ENCODE peak calls at places on chromosomes 7 and 10, in eight cellular contexts. Y is AG04449, S is GM04503, B is AG10803, N is progenitor cell of endocrine pancreas, M is PC-3, L is thoracic aorta, V is AG20443. U is an unnamed sample.
A peak's percentile ranks its signal among the peaks of the same experiment; 100 is the strongest.

GRCh38 chr10:90326498-90327267 is 531.2 kb downstream of the HTR7 start:
- DNase-seq in Y (peak; percentile 29), S (no peak), B (no peak), N (no peak), M (peak; percentile 32), L (no peak), V (no peak), U (peak; percentile 38)

GRCh38 chr10:49183596-49184542 is 4.3 kb downstream of the TMEM273 start:
- DNase-seq in Y (no peak), S (no peak), B (no peak), N (no peak), M (no peak), L (no peak), V (no peak), U (no peak)

GRCh38 chr10:132987671-132988571 is 45.6 kb upstream of the CFAP46 start:
- DNase-seq in Y (peak; percentile 79), S (peak; percentile 89), B (peak; percentile 97), N (no peak), M (no peak), L (peak; percentile 31), V (peak; percentile 95), U (peak; percentile 39)

GRCh38 chr10:121667948-121668335 is 69.7 kb upstream of the FGFR2 start:
- DNase-seq in Y (no peak), S (no peak), B (peak; percentile 13), N (no peak), M (no peak), L (no peak), V (no peak), U (no peak)

GRCh38 chr7:142908921-142909870 is 23.7 kb upstream of the TRPV6 start:
- DNase-seq in Y (no peak), S (no peak), B (peak; percentile 6), N (no peak), M (no peak), L (no peak), V (peak; percentile 36), U (no peak)

GRCh38 chr7:33472348-33473025 is 343.1 kb downstream of the BBS9 start:
- DNase-seq in Y (no peak), S (no peak), B (no peak), N (no peak), M (peak; percentile 20), L (no peak), V (no peak), U (no peak)

GRCh38 chr7:2870471-2870941 is 26.4 kb upstream of the GNA12 start:
- DNase-seq in Y (no peak), S (no peak), B (peak; percentile 52), N (no peak), M (peak; percentile 68), L (no peak), V (peak; percentile 73), U (peak; percentile 34)

GRCh38 chr7:141381794-141382453 is 169.3 kb upstream of the AGK start:
- DNase-seq in Y (no peak), S (no peak), B (no peak), N (no peak), M (peak; percentile 2), L (no peak), V (no peak), U (no peak)

GRCh38 chr10:110408203-110408871 is 89.4 kb upstream of the DUSP5 start:
- DNase-seq in Y (no peak), S (no peak), B (no peak), N (no peak), M (peak; percentile 94), L (no peak), V (no peak), U (no peak)

GRCh38 chr10:93062499-93063216 is 2.1 kb downstream of the CYP26C1 start:
- DNase-seq in Y (no peak), S (no peak), B (peak; percentile 33), N (no peak), M (no peak), L (no peak), V (peak; percentile 84), U (no peak)

GRCh38 chr10:22992621-22993020 is 64.8 kb downstream of the ARMC3 start:
- DNase-seq in Y (no peak), S (no peak), B (no peak), N (no peak), M (no peak), L (no peak), V (no peak), U (no peak)

GRCh38 chr7:159023746-159024145 is 120.9 kb downstream of the VIPR2 start:
- DNase-seq in Y (no peak), S (no peak), B (no peak), N (no peak), M (no peak), L (no peak), V (no peak), U (no peak)

GRCh38 chr7:84469034-84469433 is 274.4 kb upstream of the SEMA3A start:
- DNase-seq in Y (no peak), S (no peak), B (no peak), N (no peak), M (no peak), L (no peak), V (no peak), U (no peak)

GRCh38 chr10:4354382-4354812 is 471.6 kb upstream of the AKR1E2 start:
- DNase-seq in Y (no peak), S (no peak), B (peak; percentile 32), N (no peak), M (peak; percentile 84), L (no peak), V (no peak), U (no peak)

GRCh38 chr10:60485025-60485424 is 95.3 kb upstream of the ANK3 start:
- DNase-seq in Y (no peak), S (no peak), B (no peak), N (no peak), M (no peak), L (no peak), V (no peak), U (no peak)

GRCh38 chr10:110960333-110960712 is 40.9 kb downstream of the SHOC2 start:
- DNase-seq in Y (no peak), S (no peak), B (no peak), N (no peak), M (no peak), L (no peak), V (no peak), U (no peak)

GRCh38 chr7:86939197-86939814 is 120.1 kb downstream of the ELAPOR2 start:
- DNase-seq in Y (no peak), S (no peak), B (peak; percentile 63), N (peak; percentile 32), M (peak; percentile 87), L (no peak), V (peak; percentile 39), U (peak; percentile 10)

GRCh38 chr7:45892407-45893035 is 4.2 kb downstream of the IGFBP1 start:
- DNase-seq in Y (no peak), S (no peak), B (no peak), N (no peak), M (no peak), L (no peak), V (no peak), U (no peak)

GRCh38 chr7:73987298-73987697 is 40.7 kb upstream of the ELN start:
- DNase-seq in Y (no peak), S (no peak), B (no peak), N (no peak), M (no peak), L (no peak), V (no peak), U (no peak)

GRCh38 chr10:484441-484924 is 205.0 kb downstream of the DIP2C start:
- DNase-seq in Y (no peak), S (no peak), B (peak; percentile 42), N (no peak), M (peak; percentile 36), L (no peak), V (peak; percentile 42), U (no peak)

GRCh38 chr10:29102636-29103035 is 186.2 kb upstream of the LYZL1 start:
- DNase-seq in Y (no peak), S (no peak), B (no peak), N (no peak), M (peak; percentile 67), L (no peak), V (no peak), U (no peak)

GRCh38 chr10:79178614-79179403 is 110.0 kb downstream of the ZMIZ1 start:
- DNase-seq in Y (no peak), S (no peak), B (peak; percentile 84), N (no peak), M (no peak), L (no peak), V (peak; percentile 73), U (peak; percentile 76)